ENCODE peak calls at places on chromosomes 12 and 14, in five cellular contexts. One of them, this sample, is unnamed.

GRCh38 chr12:46702581-46703344 is 123.0 kb downstream of the SLC38A4 start:
- DNase-seq in astrocyte of the spinal cord: no peak
- DNase-seq in cardiac muscle cell: no peak
- DNase-seq in lower lobe of right lung: no peak
- DNase-seq in GM12865: no peak
- DNase-seq in this sample: no peak

GRCh38 chr14:69643430-69644200 is 32.2 kb downstream of the SUSD6 start:
- DNase-seq in cardiac muscle cell: no peak
- DNase-seq in lower lobe of right lung: peak
- DNase-seq in GM12865: peak
- DNase-seq in astrocyte of the spinal cord: peak
- DNase-seq in this sample: peak

GRCh38 chr12:57418255-57418654 is 12.6 kb downstream of the R3HDM2 start:
- DNase-seq in lower lobe of right lung: no peak
- DNase-seq in cardiac muscle cell: no peak
- DNase-seq in astrocyte of the spinal cord: no peak
- DNase-seq in GM12865: no peak
- DNase-seq in this sample: no peak

GRCh38 chr12:2431810-2432209 is 363.0 kb upstream of the FKBP4 start:
- DNase-seq in cardiac muscle cell: no peak
- DNase-seq in astrocyte of the spinal cord: no peak
- DNase-seq in GM12865: no peak
- DNase-seq in lower lobe of right lung: no peak
- DNase-seq in this sample: no peak

GRCh38 chr14:65850429-65851145 is 438.1 kb downstream of the FUT8 start:
- DNase-seq in GM12865: peak
- DNase-seq in cardiac muscle cell: no peak
- DNase-seq in astrocyte of the spinal cord: no peak
- DNase-seq in lower lobe of right lung: no peak
- DNase-seq in this sample: no peak

GRCh38 chr14:77219591-77219990 is 38.0 kb downstream of the TMEM63C start:
- DNase-seq in astrocyte of the spinal cord: no peak
- DNase-seq in GM12865: no peak
- DNase-seq in cardiac muscle cell: no peak
- DNase-seq in lower lobe of right lung: no peak
- DNase-seq in this sample: peak

GRCh38 chr14:28061006-28061405 is 705.6 kb upstream of the FOXG1 start:
- DNase-seq in GM12865: no peak
- DNase-seq in lower lobe of right lung: no peak
- DNase-seq in astrocyte of the spinal cord: no peak
- DNase-seq in cardiac muscle cell: peak
- DNase-seq in this sample: no peak

GRCh38 chr12:175250-175649 is 38.7 kb downstream of the SLC6A12 start:
- DNase-seq in astrocyte of the spinal cord: no peak
- DNase-seq in cardiac muscle cell: peak
- DNase-seq in GM12865: no peak
- DNase-seq in lower lobe of right lung: no peak
- DNase-seq in this sample: no peak

GRCh38 chr12:6963016-6963731 is 7.3 kb downstream of the PHB2 start:
- DNase-seq in lower lobe of right lung: peak
- DNase-seq in cardiac muscle cell: no peak
- DNase-seq in astrocyte of the spinal cord: no peak
- DNase-seq in GM12865: no peak
- DNase-seq in this sample: peak

GRCh38 chr12:92088802-92089201 is 56.8 kb downstream of the BTG1 start:
- DNase-seq in GM12865: no peak
- DNase-seq in lower lobe of right lung: no peak
- DNase-seq in astrocyte of the spinal cord: no peak
- DNase-seq in cardiac muscle cell: no peak
- DNase-seq in this sample: no peak

GRCh38 chr12:90010089-90010488 is 301.5 kb upstream of the ATP2B1 start:
- DNase-seq in astrocyte of the spinal cord: peak
- DNase-seq in GM12865: no peak
- DNase-seq in lower lobe of right lung: no peak
- DNase-seq in cardiac muscle cell: no peak
- DNase-seq in this sample: no peak
- TF ChIP-seq CTCF in astrocyte of the spinal cord: peak
- TF ChIP-seq CTCF in GM12865: no peak
- TF ChIP-seq CTCF in lower lobe of right lung: no peak
- TF ChIP-seq CTCF in cardiac muscle cell: no peak
- TF ChIP-seq CTCF in this sample: no peak

DNA sequence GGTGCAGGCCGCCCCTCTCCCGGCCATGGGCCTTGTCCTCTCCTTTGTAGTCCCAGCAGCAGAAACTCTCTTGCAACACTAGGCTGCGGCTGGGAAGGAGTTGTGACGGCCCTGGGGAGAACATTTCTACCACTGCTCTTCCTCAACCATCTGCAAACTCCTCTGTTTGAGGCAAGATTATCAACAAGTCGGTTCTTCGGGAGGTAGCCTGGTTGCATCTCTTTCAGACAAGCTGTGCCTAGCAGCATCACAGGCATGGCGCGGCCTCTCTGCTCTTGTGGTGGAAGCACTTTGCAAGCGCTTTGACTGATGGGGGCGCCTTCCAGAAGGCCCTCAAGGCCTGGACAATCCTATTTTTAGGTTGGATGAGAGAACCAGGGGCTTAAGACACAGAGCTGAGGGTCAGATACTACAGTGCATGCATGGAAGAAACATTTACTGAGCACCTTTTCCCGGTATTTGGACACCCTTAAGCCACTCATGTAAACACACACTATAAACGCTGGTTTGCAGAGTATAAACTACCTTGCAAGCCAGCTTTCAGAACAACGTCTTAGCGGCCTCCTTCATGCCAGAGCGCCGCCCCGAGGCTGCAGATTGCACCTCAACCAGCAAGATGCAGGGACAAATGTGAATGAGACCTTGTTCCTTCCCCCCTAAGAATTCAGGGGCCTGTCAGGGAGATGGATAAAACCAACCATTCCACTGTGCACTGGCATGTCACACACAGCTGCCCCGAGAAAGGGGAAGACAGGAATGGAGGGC is 1.3 kb upstream of the PRIMA1 start:
- DNase-seq in GM12865: no peak
- DNase-seq in lower lobe of right lung: no peak
- DNase-seq in astrocyte of the spinal cord: no peak
- DNase-seq in cardiac muscle cell: peak
- DNase-seq in this sample: no peak
- H3K4me3 ChIP-seq in GM12865: no peak
- H3K4me3 ChIP-seq in lower lobe of right lung: peak
- H3K4me3 ChIP-seq in astrocyte of the spinal cord: no peak
- H3K4me3 ChIP-seq in cardiac muscle cell: peak
- H3K4me3 ChIP-seq in this sample: peak

GRCh38 chr12:55973598-55974307 is at the start of gene RAB5B:
- DNase-seq in lower lobe of right lung: peak
- DNase-seq in GM12865: peak
- DNase-seq in astrocyte of the spinal cord: peak
- DNase-seq in cardiac muscle cell: peak
- DNase-seq in this sample: peak
- TF ChIP-seq CTCF in lower lobe of right lung: no peak
- TF ChIP-seq CTCF in GM12865: no peak
- TF ChIP-seq CTCF in astrocyte of the spinal cord: no peak
- TF ChIP-seq CTCF in cardiac muscle cell: no peak
- TF ChIP-seq CTCF in this sample: no peak

DNA sequence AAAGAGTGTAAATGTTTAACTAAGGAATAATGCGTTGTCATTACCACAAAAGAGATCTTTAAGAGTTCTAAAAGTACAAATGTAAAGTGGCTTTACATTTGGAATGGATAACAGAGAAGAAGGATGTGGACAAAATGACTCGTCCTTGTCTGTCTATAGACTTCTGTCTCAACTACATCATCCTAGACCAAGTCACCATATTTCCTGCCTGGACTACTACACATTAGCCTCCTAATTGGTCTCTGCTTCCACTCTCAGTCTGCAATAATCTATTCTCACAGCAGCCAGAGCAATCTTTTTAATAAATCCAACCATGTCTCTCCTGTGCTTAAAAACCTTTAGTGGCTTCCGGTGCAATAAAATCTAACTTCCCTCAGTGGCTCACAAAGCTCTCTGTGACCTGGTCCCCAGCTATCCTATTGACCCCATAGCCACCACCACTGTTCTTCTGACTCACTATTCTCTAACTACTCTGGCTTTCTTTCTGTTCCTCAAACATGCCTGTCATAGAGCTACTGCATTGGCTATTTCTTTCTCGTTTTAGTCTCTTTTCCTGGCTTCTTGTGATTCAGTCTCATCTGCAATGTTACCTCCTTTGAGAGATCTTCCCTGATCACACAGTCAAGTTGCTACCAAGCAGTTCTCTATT is 91.1 kb downstream of the MYF5 start:
- DNase-seq in GM12865: peak
- DNase-seq in cardiac muscle cell: no peak
- DNase-seq in lower lobe of right lung: no peak
- DNase-seq in astrocyte of the spinal cord: no peak
- DNase-seq in this sample: no peak
- H3K4me3 ChIP-seq in GM12865: no peak
- H3K4me3 ChIP-seq in cardiac muscle cell: no peak
- H3K4me3 ChIP-seq in lower lobe of right lung: no peak
- H3K4me3 ChIP-seq in astrocyte of the spinal cord: no peak
- H3K4me3 ChIP-seq in this sample: no peak

This sample was measured in LNCaP clone FGC.